ENCODE peak calls at places on chromosomes 13 and 19, in five cellular contexts. G is EL; A is T-helper 2 cell; T is activated CD8-positive, alpha-beta T cell treated with anti-CD3 and anti-CD28 coated beads, Interleukin-2, amount 10 ng/mL, durations not matched to agents 7 days and 5 days; N is activated CD4-positive, alpha-beta T cell treated with anti-CD3 and anti-CD28 coated beads for 48 hours. E is an unnamed sample.

GRCh38 chr13:39510296-39510695 is 92.7 kb downstream of the LHFPL6 start:
- DNase-seq in G (no peak), A (no peak), T (no peak), N (no peak), E (no peak)

GRCh38 chr13:106383791-106384190 is 151.7 kb downstream of the EFNB2 start:
- DNase-seq in G (no peak), A (no peak), T (no peak), N (no peak), E (no peak)

GRCh38 chr13:65725001-65725400 is 1505.1 kb downstream of the PCDH9 start:
- DNase-seq in G (peak), A (no peak), T (no peak), N (no peak), E (no peak)

GRCh38 chr19:45569619-45570421 is 14.8 kb downstream of the OPA3 start:
- DNase-seq in G (peak), A (no peak), T (peak), N (peak), E (no peak)

GRCh38 chr13:30376426-30377311 is 45.6 kb upstream of the UBE2L5 start:
- DNase-seq in G (no peak), A (peak), T (peak), N (peak), E (peak)

GRCh38 chr13:29923554-29924481 is 73.4 kb upstream of the UBL3 start:
- DNase-seq in G (peak), A (peak), T (peak), N (peak), E (peak)

GRCh38 chr13:77062097-77062496 is 35.1 kb upstream of the FBXL3 start:
- DNase-seq in G (no peak), A (no peak), T (no peak), N (no peak), E (no peak)

GRCh38 chr19:35295792-35296462 is 4.0 kb downstream of the MAG start:
- DNase-seq in G (no peak), A (no peak), T (peak), N (peak), E (peak)

GRCh38 chr13:42474954-42475353 is 99.0 kb upstream of the TNFSF11 start:
- DNase-seq in G (no peak), A (no peak), T (no peak), N (peak), E (no peak)

GRCh38 chr13:80340643-80341097 is 256 bp downstream of the SPRY2 start:
- DNase-seq in G (no peak), A (no peak), T (peak), N (peak), E (no peak)

GRCh38 chr13:92251815-92252214 is 853.4 kb downstream of the GPC5 start:
- DNase-seq in G (no peak), A (no peak), T (no peak), N (no peak), E (no peak)

GRCh38 chr19:46631481-46631880 is 4.5 kb downstream of the GNG8 start:
- DNase-seq in G (peak), A (no peak), T (no peak), N (no peak), E (no peak)

GRCh38 chr19:41705393-41706174 is 2.8 kb upstream of the CEACAM5 start:
- DNase-seq in G (peak), A (no peak), T (peak), N (peak), E (no peak)

GRCh38 chr13:41649659-41650058 is 192.3 kb downstream of the RGCC start:
- DNase-seq in G (peak), A (no peak), T (no peak), N (no peak), E (no peak)

GRCh38 chr13:51861728-51862300 is at the start of gene CCDC70:
- DNase-seq in G (peak), A (no peak), T (peak), N (peak), E (no peak)

GRCh38 chr13:46136688-46137087 is 31.9 kb upstream of the CPB2 start:
- DNase-seq in G (no peak), A (no peak), T (no peak), N (no peak), E (no peak)

GRCh38 chr13:93889430-93889829 is 590.1 kb downstream of the DCT start:
- DNase-seq in G (no peak), A (no peak), T (no peak), N (no peak), E (no peak)

GRCh38 chr13:107799001-107799400 is 416.3 kb downstream of the LIG4 start:
- DNase-seq in G (no peak), A (no peak), T (no peak), N (no peak), E (no peak)

GRCh38 chr13:79861731-79862130 is 380.8 kb downstream of the NDFIP2 start:
- DNase-seq in G (no peak), A (no peak), T (no peak), N (no peak), E (no peak)

E was measured in GM12892.